ENCODE peak calls at places on chromosomes 13 and 19, in four cellular contexts. One of them, this sample, is unnamed.

GRCh38 chr13:114115796-114116195 is 16.6 kb downstream of the RASA3 start:
- DNase-seq in thoracic aorta: no peak
- DNase-seq in cardiac fibroblast: no peak
- DNase-seq in CD4-positive, alpha-beta T cell: no peak
- DNase-seq in this sample: no peak

GRCh38 chr19:23823952-23824389 is 65.3 kb upstream of the ZNF681 start:
- DNase-seq in thoracic aorta: no peak
- DNase-seq in cardiac fibroblast: no peak
- DNase-seq in CD4-positive, alpha-beta T cell: no peak
- DNase-seq in this sample: no peak

GRCh38 chr19:15551183-15552004 is 43.1 kb downstream of the CYP4F22 start:
- DNase-seq in thoracic aorta: no peak
- DNase-seq in cardiac fibroblast: peak
- DNase-seq in CD4-positive, alpha-beta T cell: peak
- DNase-seq in this sample: no peak

GRCh38 chr13:20969182-20969581 is 66.6 kb upstream of the XPO4 start:
- DNase-seq in thoracic aorta: no peak
- DNase-seq in cardiac fibroblast: no peak
- DNase-seq in CD4-positive, alpha-beta T cell: no peak
- DNase-seq in this sample: no peak

GRCh38 chr19:41734585-41734984 is 20.7 kb upstream of the CEACAM6 start:
- DNase-seq in cardiac fibroblast: no peak
- DNase-seq in CD4-positive, alpha-beta T cell: no peak
- DNase-seq in thoracic aorta: no peak
- DNase-seq in this sample: no peak

GRCh38 chr13:106518535-106518934 is 16.9 kb downstream of the EFNB2 start:
- DNase-seq in thoracic aorta: no peak
- DNase-seq in CD4-positive, alpha-beta T cell: no peak
- DNase-seq in cardiac fibroblast: no peak
- DNase-seq in this sample: no peak

GRCh38 chr13:27022571-27023311 is 148.9 kb downstream of the USP12 start:
- DNase-seq in CD4-positive, alpha-beta T cell: no peak
- DNase-seq in cardiac fibroblast: peak
- DNase-seq in thoracic aorta: no peak
- DNase-seq in this sample: no peak

GRCh38 chr13:68550330-68550729 is 1320.2 kb upstream of the PCDH9 start:
- DNase-seq in cardiac fibroblast: no peak
- DNase-seq in CD4-positive, alpha-beta T cell: no peak
- DNase-seq in thoracic aorta: no peak
- DNase-seq in this sample: no peak

GRCh38 chr13:21934309-21934708 is 263.4 kb downstream of the FGF9 start:
- DNase-seq in thoracic aorta: no peak
- DNase-seq in cardiac fibroblast: no peak
- DNase-seq in CD4-positive, alpha-beta T cell: no peak
- DNase-seq in this sample: no peak

GRCh38 chr19:15672580-15673175 is at the start of gene CYP4F12:
- DNase-seq in cardiac fibroblast: peak
- DNase-seq in CD4-positive, alpha-beta T cell: no peak
- DNase-seq in thoracic aorta: no peak
- DNase-seq in this sample: no peak

GRCh38 chr19:51644636-51645271 is 1.9 kb downstream of the SIGLEC14 start:
- DNase-seq in thoracic aorta: no peak
- DNase-seq in CD4-positive, alpha-beta T cell: no peak
- DNase-seq in cardiac fibroblast: no peak
- DNase-seq in this sample: no peak

GRCh38 chr13:33073338-33073737 is 57.1 kb downstream of the KL start:
- DNase-seq in thoracic aorta: no peak
- DNase-seq in CD4-positive, alpha-beta T cell: no peak
- DNase-seq in cardiac fibroblast: no peak
- DNase-seq in this sample: no peak

GRCh38 chr19:40284501-40285352 is at the start of gene AKT2:
- DNase-seq in cardiac fibroblast: peak
- DNase-seq in CD4-positive, alpha-beta T cell: peak
- DNase-seq in thoracic aorta: no peak
- DNase-seq in this sample: peak

GRCh38 chr19:40407714-40408600 is 5.2 kb downstream of the PRX start:
- DNase-seq in CD4-positive, alpha-beta T cell: no peak
- DNase-seq in cardiac fibroblast: no peak
- DNase-seq in thoracic aorta: no peak
- DNase-seq in this sample: no peak

GRCh38 chr19:42596391-42597071 is 1.8 kb upstream of the CEACAM8 start:
- DNase-seq in thoracic aorta: no peak
- DNase-seq in cardiac fibroblast: peak
- DNase-seq in CD4-positive, alpha-beta T cell: peak
- DNase-seq in this sample: no peak

GRCh38 chr13:71137106-71137505 is 729.9 kb downstream of the DACH1 start:
- DNase-seq in cardiac fibroblast: no peak
- DNase-seq in CD4-positive, alpha-beta T cell: no peak
- DNase-seq in thoracic aorta: no peak
- DNase-seq in this sample: no peak

GRCh38 chr13:73715910-73716257 is 418.3 kb downstream of the KLF12 start:
- DNase-seq in thoracic aorta: no peak
- DNase-seq in CD4-positive, alpha-beta T cell: no peak
- DNase-seq in cardiac fibroblast: no peak
- DNase-seq in this sample: no peak

GRCh38 chr19:13729859-13730258 is 34.5 kb upstream of the MRI1 start:
- DNase-seq in cardiac fibroblast: no peak
- DNase-seq in thoracic aorta: no peak
- DNase-seq in CD4-positive, alpha-beta T cell: no peak
- DNase-seq in this sample: no peak

GRCh38 chr13:51978836-51979556 is 32.3 kb downstream of the ATP7B start:
- DNase-seq in thoracic aorta: no peak
- DNase-seq in CD4-positive, alpha-beta T cell: no peak
- DNase-seq in cardiac fibroblast: peak
- DNase-seq in this sample: no peak

GRCh38 chr19:2446390-2446789 is 10.4 kb downstream of the LMNB2 start:
- DNase-seq in cardiac fibroblast: no peak
- DNase-seq in CD4-positive, alpha-beta T cell: no peak
- DNase-seq in thoracic aorta: no peak
- DNase-seq in this sample: no peak

GRCh38 chr13:29260684-29261083 is 334.8 kb downstream of the SLC7A1 start:
- DNase-seq in cardiac fibroblast: peak
- DNase-seq in thoracic aorta: no peak
- DNase-seq in CD4-positive, alpha-beta T cell: no peak
- DNase-seq in this sample: no peak

GRCh38 chr19:39080431-39080830 is 3.7 kb upstream of the ACP7 start:
- DNase-seq in thoracic aorta: no peak
- DNase-seq in CD4-positive, alpha-beta T cell: no peak
- DNase-seq in cardiac fibroblast: no peak
- DNase-seq in this sample: no peak

GRCh38 chr19:28883241-28883693 is 329.7 kb downstream of the UQCRFS1 start:
- DNase-seq in thoracic aorta: no peak
- DNase-seq in cardiac fibroblast: peak
- DNase-seq in CD4-positive, alpha-beta T cell: no peak
- DNase-seq in this sample: no peak

GRCh38 chr19:5149930-5150329 is 181.0 kb downstream of the KDM4B start:
- DNase-seq in thoracic aorta: no peak
- DNase-seq in cardiac fibroblast: no peak
- DNase-seq in CD4-positive, alpha-beta T cell: no peak
- DNase-seq in this sample: no peak

GRCh38 chr13:43546260-43546659 is 240.5 kb downstream of the ENOX1 start:
- DNase-seq in cardiac fibroblast: peak
- DNase-seq in thoracic aorta: no peak
- DNase-seq in CD4-positive, alpha-beta T cell: no peak
- DNase-seq in this sample: no peak

GRCh38 chr13:48603375-48603774 is 50.4 kb upstream of the CYSLTR2 start:
- DNase-seq in CD4-positive, alpha-beta T cell: no peak
- DNase-seq in cardiac fibroblast: no peak
- DNase-seq in thoracic aorta: no peak
- DNase-seq in this sample: no peak

GRCh38 chr19:7176792-7177191 is 107.3 kb downstream of the ZNF557 start:
- DNase-seq in thoracic aorta: no peak
- DNase-seq in cardiac fibroblast: no peak
- DNase-seq in CD4-positive, alpha-beta T cell: no peak
- DNase-seq in this sample: no peak

GRCh38 chr19:7170983-7171382 is 101.5 kb downstream of the ZNF557 start:
- DNase-seq in thoracic aorta: no peak
- DNase-seq in CD4-positive, alpha-beta T cell: no peak
- DNase-seq in cardiac fibroblast: no peak
- DNase-seq in this sample: no peak

GRCh38 chr19:7168941-7169340 is 99.4 kb downstream of the ZNF557 start:
- DNase-seq in CD4-positive, alpha-beta T cell: no peak
- DNase-seq in cardiac fibroblast: no peak
- DNase-seq in thoracic aorta: no peak
- DNase-seq in this sample: no peak

GRCh38 chr19:7177926-7178325 is 108.4 kb downstream of the ZNF557 start:
- DNase-seq in thoracic aorta: no peak
- DNase-seq in cardiac fibroblast: peak
- DNase-seq in CD4-positive, alpha-beta T cell: no peak
- DNase-seq in this sample: no peak

GRCh38 chr19:7172794-7173193 is 103.3 kb downstream of the ZNF557 start:
- DNase-seq in CD4-positive, alpha-beta T cell: no peak
- DNase-seq in thoracic aorta: no peak
- DNase-seq in cardiac fibroblast: no peak
- DNase-seq in this sample: no peak
- TF ChIP-seq CTCF in CD4-positive, alpha-beta T cell: no peak
- TF ChIP-seq CTCF in thoracic aorta: no peak
- TF ChIP-seq CTCF in cardiac fibroblast: no peak
- TF ChIP-seq CTCF in this sample: no peak

GRCh38 chr19:48637948-48638830 is 1.0 kb upstream of the DBP start:
- DNase-seq in CD4-positive, alpha-beta T cell: peak
- DNase-seq in cardiac fibroblast: peak
- DNase-seq in thoracic aorta: no peak
- DNase-seq in this sample: peak
- TF ChIP-seq CTCF in CD4-positive, alpha-beta T cell: peak
- TF ChIP-seq CTCF in cardiac fibroblast: no peak
- TF ChIP-seq CTCF in thoracic aorta: no peak
- TF ChIP-seq CTCF in this sample: no peak

DNA sequence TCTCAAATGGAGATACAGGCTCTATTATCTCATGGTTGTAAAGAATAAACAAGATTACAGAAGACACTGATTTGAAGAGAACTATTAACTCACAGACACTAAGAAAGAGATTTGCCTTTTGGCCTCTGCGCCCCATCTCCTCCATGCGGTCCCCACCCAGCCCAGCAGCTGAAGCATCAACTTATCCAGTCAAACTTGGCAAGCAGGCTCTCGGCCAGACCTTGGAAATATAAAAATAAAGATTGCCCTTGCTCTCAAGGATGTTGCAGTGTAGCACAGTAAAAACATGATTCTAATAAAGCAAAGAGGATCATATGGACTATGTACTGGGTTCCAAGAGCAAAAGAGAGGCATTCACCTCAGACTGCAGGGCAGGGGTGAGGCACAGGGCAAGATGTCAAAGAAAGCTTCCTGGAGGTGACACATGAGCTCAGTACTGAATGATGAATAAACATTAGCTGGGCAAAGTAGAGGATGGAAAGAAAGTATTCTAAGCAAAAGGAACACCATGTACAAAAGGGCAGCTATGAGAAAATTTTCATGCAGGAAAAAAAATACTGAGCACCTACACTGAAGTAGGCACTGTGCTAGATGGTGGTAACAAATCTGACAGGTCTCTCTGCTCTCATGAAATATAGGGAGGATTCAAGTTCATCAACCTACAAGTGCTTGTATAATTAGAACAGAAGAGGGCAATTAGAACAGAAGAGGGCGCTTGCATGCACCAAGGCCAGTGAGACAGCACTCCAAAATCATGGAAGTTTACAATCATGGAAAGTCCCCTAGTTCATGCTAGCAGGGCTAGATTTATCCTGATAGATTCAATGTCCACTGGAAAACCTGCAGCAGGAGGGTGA is 85.0 kb downstream of the SACS start:
- DNase-seq in CD4-positive, alpha-beta T cell: no peak
- DNase-seq in cardiac fibroblast: peak
- DNase-seq in thoracic aorta: no peak
- DNase-seq in this sample: no peak
- TF ChIP-seq CTCF in CD4-positive, alpha-beta T cell: no peak
- TF ChIP-seq CTCF in cardiac fibroblast: no peak
- TF ChIP-seq CTCF in thoracic aorta: no peak
- TF ChIP-seq CTCF in this sample: no peak

GRCh38 chr19:46412983-46413261 is 442 bp downstream of the CCDC8 start:
- DNase-seq in cardiac fibroblast: no peak
- DNase-seq in thoracic aorta: no peak
- DNase-seq in CD4-positive, alpha-beta T cell: no peak
- DNase-seq in this sample: no peak

GRCh38 chr19:46413262-46414031 is at the start of gene CCDC8:
- DNase-seq in CD4-positive, alpha-beta T cell: no peak
- DNase-seq in cardiac fibroblast: peak
- DNase-seq in thoracic aorta: no peak
- DNase-seq in this sample: peak

GRCh38 chr19:46411088-46412033 is 2.0 kb downstream of the CCDC8 start:
- DNase-seq in cardiac fibroblast: no peak
- DNase-seq in CD4-positive, alpha-beta T cell: no peak
- DNase-seq in thoracic aorta: no peak
- DNase-seq in this sample: no peak

GRCh38 chr19:46410205-46411087 is 2.9 kb downstream of the CCDC8 start:
- DNase-seq in thoracic aorta: no peak
- DNase-seq in CD4-positive, alpha-beta T cell: no peak
- DNase-seq in cardiac fibroblast: no peak
- DNase-seq in this sample: no peak

GRCh38 chr19:46412034-46412982 is 1.1 kb downstream of the CCDC8 start:
- DNase-seq in thoracic aorta: no peak
- DNase-seq in CD4-positive, alpha-beta T cell: no peak
- DNase-seq in cardiac fibroblast: no peak
- DNase-seq in this sample: no peak
- TF ChIP-seq CTCF in thoracic aorta: no peak
- TF ChIP-seq CTCF in CD4-positive, alpha-beta T cell: no peak
- TF ChIP-seq CTCF in cardiac fibroblast: no peak
- TF ChIP-seq CTCF in this sample: no peak

This sample was measured in mesothelial cell of epicardium.